ENCODE peak calls at places on chromosome 19, in seven cellular contexts. One of them, this sample, is unnamed.

GRCh38 chr19:51071006-51071405 is 6.1 kb upstream of the KLK13 start:
- DNase-seq in mucosa of descending colon: no peak
- DNase-seq in IMR-90: no peak
- DNase-seq in tibial artery: no peak
- DNase-seq in cardiac fibroblast: no peak
- DNase-seq in omental fat pad: no peak
- DNase-seq in body of pancreas: no peak
- DNase-seq in this sample: no peak

GRCh38 chr19:18415177-18415867 is 3.9 kb upstream of the SSBP4 start:
- DNase-seq in omental fat pad: no peak
- DNase-seq in cardiac fibroblast: peak; percentile 96
- DNase-seq in mucosa of descending colon: peak; percentile 60
- DNase-seq in tibial artery: peak; percentile 89
- DNase-seq in IMR-90: peak; percentile 66
- DNase-seq in body of pancreas: peak; percentile 62
- DNase-seq in this sample: no peak

GRCh38 chr19:4181053-4181508 is 1.3 kb downstream of the SIRT6 start:
- DNase-seq in cardiac fibroblast: no peak
- DNase-seq in mucosa of descending colon: peak; percentile 50
- DNase-seq in body of pancreas: no peak
- DNase-seq in omental fat pad: no peak
- DNase-seq in IMR-90: no peak
- DNase-seq in tibial artery: no peak
- DNase-seq in this sample: no peak

GRCh38 chr19:41926028-41926860 is 2.0 kb downstream of the ERFL start:
- DNase-seq in cardiac fibroblast: no peak
- DNase-seq in mucosa of descending colon: no peak
- DNase-seq in body of pancreas: no peak
- DNase-seq in omental fat pad: no peak
- DNase-seq in IMR-90: no peak
- DNase-seq in tibial artery: no peak
- DNase-seq in this sample: no peak

GRCh38 chr19:18781885-18782527 is 9.1 kb downstream of the COMP start:
- DNase-seq in cardiac fibroblast: no peak
- DNase-seq in IMR-90: no peak
- DNase-seq in mucosa of descending colon: no peak
- DNase-seq in tibial artery: no peak
- DNase-seq in body of pancreas: no peak
- DNase-seq in omental fat pad: no peak
- DNase-seq in this sample: no peak

GRCh38 chr19:55467236-55468053 is 2.9 kb upstream of the C19orf85 start:
- DNase-seq in tibial artery: peak; percentile 81
- DNase-seq in omental fat pad: peak; percentile 66
- DNase-seq in IMR-90: peak; percentile 65
- DNase-seq in mucosa of descending colon: peak; percentile 83
- DNase-seq in cardiac fibroblast: peak; percentile 89
- DNase-seq in body of pancreas: peak; percentile 59
- DNase-seq in this sample: peak; percentile 68

GRCh38 chr19:35327642-35328041 is 1.3 kb upstream of the CD22 start:
- DNase-seq in body of pancreas: no peak
- DNase-seq in IMR-90: no peak
- DNase-seq in tibial artery: no peak
- DNase-seq in omental fat pad: no peak
- DNase-seq in cardiac fibroblast: no peak
- DNase-seq in mucosa of descending colon: no peak
- DNase-seq in this sample: no peak

GRCh38 chr19:54431255-54431838 is 16.1 kb downstream of the TTYH1 start:
- DNase-seq in omental fat pad: no peak
- DNase-seq in IMR-90: peak; percentile 28
- DNase-seq in tibial artery: no peak
- DNase-seq in mucosa of descending colon: no peak
- DNase-seq in body of pancreas: peak; percentile 95
- DNase-seq in cardiac fibroblast: peak; percentile 57
- DNase-seq in this sample: no peak

GRCh38 chr19:56252699-56253422 is 19.7 kb upstream of the EDDM13 start:
- DNase-seq in cardiac fibroblast: peak; percentile 85
- DNase-seq in omental fat pad: peak; percentile 58
- DNase-seq in mucosa of descending colon: peak; percentile 91
- DNase-seq in body of pancreas: peak; percentile 84
- DNase-seq in IMR-90: peak; percentile 65
- DNase-seq in tibial artery: peak; percentile 72
- DNase-seq in this sample: peak; percentile 72

GRCh38 chr19:23800281-23800680 is 41.6 kb upstream of the ZNF681 start:
- DNase-seq in IMR-90: no peak
- DNase-seq in tibial artery: no peak
- DNase-seq in omental fat pad: no peak
- DNase-seq in body of pancreas: no peak
- DNase-seq in cardiac fibroblast: no peak
- DNase-seq in mucosa of descending colon: no peak
- DNase-seq in this sample: no peak

GRCh38 chr19:42528354-42529247 is at the start of gene CEACAM1:
- DNase-seq in omental fat pad: no peak
- DNase-seq in IMR-90: no peak
- DNase-seq in body of pancreas: peak; percentile 49
- DNase-seq in tibial artery: no peak
- DNase-seq in mucosa of descending colon: peak; percentile 84
- DNase-seq in cardiac fibroblast: peak; percentile 34
- DNase-seq in this sample: no peak

GRCh38 chr19:31535691-31536460 is 186.6 kb upstream of the TSHZ3 start:
- DNase-seq in body of pancreas: no peak
- DNase-seq in omental fat pad: no peak
- DNase-seq in tibial artery: no peak
- DNase-seq in mucosa of descending colon: no peak
- DNase-seq in IMR-90: no peak
- DNase-seq in cardiac fibroblast: no peak
- DNase-seq in this sample: no peak

GRCh38 chr19:888615-889385 is 4.2 kb downstream of the MED16 start:
- DNase-seq in cardiac fibroblast: no peak
- DNase-seq in mucosa of descending colon: no peak
- DNase-seq in omental fat pad: no peak
- DNase-seq in body of pancreas: no peak
- DNase-seq in IMR-90: no peak
- DNase-seq in tibial artery: no peak
- DNase-seq in this sample: no peak

GRCh38 chr19:15934332-15935078 is at the start of gene CYP4F11:
- DNase-seq in cardiac fibroblast: peak; percentile 5
- DNase-seq in omental fat pad: no peak
- DNase-seq in body of pancreas: peak; percentile 96
- DNase-seq in tibial artery: peak; percentile 89
- DNase-seq in IMR-90: no peak
- DNase-seq in mucosa of descending colon: peak; percentile 90
- DNase-seq in this sample: no peak

GRCh38 chr19:18756896-18757295 is 34.2 kb downstream of the COMP start:
- DNase-seq in body of pancreas: no peak
- DNase-seq in mucosa of descending colon: no peak
- DNase-seq in cardiac fibroblast: no peak
- DNase-seq in omental fat pad: no peak
- DNase-seq in tibial artery: no peak
- DNase-seq in IMR-90: no peak
- DNase-seq in this sample: no peak

GRCh38 chr19:9431475-9431874 is 3.9 kb downstream of the ZNF266 start:
- DNase-seq in cardiac fibroblast: peak; percentile 30
- DNase-seq in IMR-90: peak; percentile 29
- DNase-seq in tibial artery: no peak
- DNase-seq in mucosa of descending colon: peak; percentile 45
- DNase-seq in omental fat pad: no peak
- DNase-seq in body of pancreas: peak; percentile 1
- DNase-seq in this sample: peak; percentile 19

GRCh38 chr19:33767898-33768413 is 28.7 kb upstream of the KCTD15 start:
- DNase-seq in body of pancreas: no peak
- DNase-seq in omental fat pad: no peak
- DNase-seq in mucosa of descending colon: no peak
- DNase-seq in cardiac fibroblast: peak; percentile 24
- DNase-seq in tibial artery: no peak
- DNase-seq in IMR-90: peak; percentile 32
- DNase-seq in this sample: peak; percentile 84
- TF ChIP-seq CTCF in body of pancreas: no peak
- TF ChIP-seq CTCF in omental fat pad: no peak
- TF ChIP-seq CTCF in mucosa of descending colon: no peak
- TF ChIP-seq CTCF in cardiac fibroblast: peak; percentile 21
- TF ChIP-seq CTCF in tibial artery: no peak
- TF ChIP-seq CTCF in IMR-90: peak; percentile 26
- TF ChIP-seq CTCF in this sample: peak; percentile 63

GRCh38 chr19:2221250-2221831 is 14.8 kb downstream of the PLEKHJ1 start:
- DNase-seq in tibial artery: no peak
- DNase-seq in omental fat pad: no peak
- DNase-seq in body of pancreas: no peak
- DNase-seq in mucosa of descending colon: no peak
- DNase-seq in IMR-90: peak; percentile 35
- DNase-seq in cardiac fibroblast: peak; percentile 34
- DNase-seq in this sample: no peak

GRCh38 chr19:2219726-2220125 is 16.4 kb downstream of the PLEKHJ1 start:
- DNase-seq in omental fat pad: no peak
- DNase-seq in mucosa of descending colon: no peak
- DNase-seq in IMR-90: no peak
- DNase-seq in tibial artery: no peak
- DNase-seq in body of pancreas: no peak
- DNase-seq in cardiac fibroblast: no peak
- DNase-seq in this sample: no peak

GRCh38 chr19:2223391-2223790 is 12.7 kb downstream of the PLEKHJ1 start:
- DNase-seq in cardiac fibroblast: no peak
- DNase-seq in IMR-90: no peak
- DNase-seq in mucosa of descending colon: no peak
- DNase-seq in tibial artery: no peak
- DNase-seq in omental fat pad: no peak
- DNase-seq in body of pancreas: no peak
- DNase-seq in this sample: no peak

GRCh38 chr19:2223959-2224358 is 12.2 kb downstream of the PLEKHJ1 start:
- DNase-seq in cardiac fibroblast: no peak
- DNase-seq in omental fat pad: no peak
- DNase-seq in mucosa of descending colon: no peak
- DNase-seq in IMR-90: no peak
- DNase-seq in tibial artery: no peak
- DNase-seq in body of pancreas: no peak
- DNase-seq in this sample: no peak

GRCh38 chr19:2221918-2222317 is 14.2 kb downstream of the PLEKHJ1 start:
- DNase-seq in mucosa of descending colon: no peak
- DNase-seq in tibial artery: no peak
- DNase-seq in cardiac fibroblast: no peak
- DNase-seq in body of pancreas: no peak
- DNase-seq in omental fat pad: no peak
- DNase-seq in IMR-90: no peak
- DNase-seq in this sample: no peak
- TF ChIP-seq CTCF in mucosa of descending colon: no peak
- TF ChIP-seq CTCF in tibial artery: peak; percentile 16
- TF ChIP-seq CTCF in cardiac fibroblast: peak; percentile 9
- TF ChIP-seq CTCF in body of pancreas: no peak
- TF ChIP-seq CTCF in omental fat pad: no peak
- TF ChIP-seq CTCF in IMR-90: peak; percentile 28
- TF ChIP-seq CTCF in this sample: peak; percentile 21

GRCh38 chr19:2974342-2974932 is 2.9 kb upstream of the TLE6 start:
- DNase-seq in body of pancreas: peak; percentile 47
- DNase-seq in tibial artery: peak; percentile 80
- DNase-seq in cardiac fibroblast: peak; percentile 81
- DNase-seq in omental fat pad: no peak
- DNase-seq in mucosa of descending colon: no peak
- DNase-seq in IMR-90: no peak
- DNase-seq in this sample: no peak

GRCh38 chr19:2976609-2977000 is 759 bp upstream of the TLE6 start:
- DNase-seq in IMR-90: no peak
- DNase-seq in tibial artery: no peak
- DNase-seq in cardiac fibroblast: no peak
- DNase-seq in body of pancreas: no peak
- DNase-seq in omental fat pad: no peak
- DNase-seq in mucosa of descending colon: no peak
- DNase-seq in this sample: no peak

GRCh38 chr19:2978467-2978767 is 1.1 kb downstream of the TLE6 start:
- DNase-seq in body of pancreas: no peak
- DNase-seq in omental fat pad: no peak
- DNase-seq in mucosa of descending colon: no peak
- DNase-seq in cardiac fibroblast: peak; percentile 15
- DNase-seq in IMR-90: no peak
- DNase-seq in tibial artery: no peak
- DNase-seq in this sample: no peak

GRCh38 chr19:2977001-2977685 is at the start of gene TLE6:
- DNase-seq in IMR-90: peak; percentile 84
- DNase-seq in tibial artery: peak; percentile 96
- DNase-seq in mucosa of descending colon: peak; percentile 98
- DNase-seq in omental fat pad: peak; percentile 83
- DNase-seq in body of pancreas: peak; percentile 99
- DNase-seq in cardiac fibroblast: peak; percentile 97
- DNase-seq in this sample: peak; percentile 99

DNA sequence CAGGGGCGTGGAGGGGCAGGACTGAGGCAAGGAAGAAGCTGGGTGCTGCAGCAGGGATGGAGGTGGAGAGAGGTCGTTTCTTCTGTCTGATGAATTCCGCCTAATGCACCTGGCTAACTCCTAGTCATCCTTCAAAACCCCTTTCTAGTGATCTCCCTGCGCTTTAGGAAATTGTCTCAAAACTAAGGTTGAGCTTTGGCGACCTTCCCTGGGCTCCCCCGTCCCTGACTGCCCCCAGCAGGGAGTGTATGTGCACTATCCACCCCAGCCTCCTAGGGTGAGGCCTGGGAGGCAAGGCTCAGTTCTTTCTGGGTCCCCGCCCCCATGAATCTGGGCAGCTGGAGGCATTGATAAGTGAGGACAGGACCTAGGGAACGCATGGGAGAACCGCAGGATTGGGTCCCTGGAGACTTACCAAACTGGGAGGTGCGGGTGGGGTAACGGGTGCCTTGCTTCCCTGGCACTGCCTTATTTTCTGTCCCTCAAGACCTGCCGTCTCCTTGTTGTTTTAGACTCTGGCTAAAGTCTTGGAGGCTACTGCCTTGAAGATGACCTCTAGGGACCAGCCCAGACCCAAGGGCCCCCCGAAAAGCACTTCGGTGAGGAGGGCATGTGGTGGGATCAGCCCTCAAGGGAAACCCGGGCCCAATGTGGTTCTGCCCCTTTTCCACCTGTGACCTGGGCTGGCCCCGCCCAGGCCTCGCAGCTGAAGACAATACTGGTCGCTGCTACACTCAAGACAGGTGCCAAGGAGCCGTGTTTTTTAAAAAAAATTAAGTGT is 512 bp downstream of the TLE6 start:
- DNase-seq in mucosa of descending colon: peak; percentile 54
- DNase-seq in cardiac fibroblast: peak; percentile 16
- DNase-seq in tibial artery: no peak
- DNase-seq in IMR-90: no peak
- DNase-seq in body of pancreas: peak; percentile 77
- DNase-seq in omental fat pad: no peak
- DNase-seq in this sample: no peak
- TF ChIP-seq CTCF in mucosa of descending colon: no peak
- TF ChIP-seq CTCF in cardiac fibroblast: no peak
- TF ChIP-seq CTCF in tibial artery: no peak
- TF ChIP-seq CTCF in IMR-90: no peak
- TF ChIP-seq CTCF in body of pancreas: no peak
- TF ChIP-seq CTCF in omental fat pad: no peak
- TF ChIP-seq CTCF in this sample: no peak

DNA sequence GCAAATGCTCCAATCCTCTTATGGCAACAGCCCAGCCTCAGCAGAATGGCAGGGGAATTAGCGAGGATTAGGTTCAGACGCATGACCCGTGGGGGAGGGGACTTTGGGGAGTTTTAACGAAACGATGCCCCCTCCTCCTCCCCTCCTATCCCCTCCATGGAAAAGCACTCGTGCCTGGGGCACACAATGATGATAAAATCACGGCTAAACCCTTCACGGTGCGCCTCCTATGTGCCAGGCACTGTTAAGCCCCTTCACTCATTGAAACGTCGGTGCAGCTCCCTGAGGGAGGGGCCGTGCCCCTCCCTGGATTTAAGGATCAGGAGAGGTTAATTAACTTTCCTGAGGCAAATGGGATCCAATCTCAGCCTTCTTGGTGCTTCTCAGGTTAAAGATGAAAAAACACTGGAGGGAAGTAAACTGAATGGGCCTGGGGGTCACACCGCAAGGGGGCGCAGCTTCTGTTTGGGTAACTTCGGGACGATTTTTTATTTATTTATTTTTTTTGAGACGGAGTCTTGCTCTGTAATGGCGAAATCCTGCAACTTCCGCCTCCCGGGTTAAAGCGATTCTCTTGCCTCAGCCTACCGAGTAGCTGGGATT is 10.1 kb upstream of the TPRX2 start:
- DNase-seq in cardiac fibroblast: peak; percentile 15
- DNase-seq in omental fat pad: no peak
- DNase-seq in tibial artery: no peak
- DNase-seq in mucosa of descending colon: no peak
- DNase-seq in body of pancreas: peak; percentile 29
- DNase-seq in IMR-90: no peak
- DNase-seq in this sample: no peak
- TF ChIP-seq CTCF in cardiac fibroblast: peak; percentile 49
- TF ChIP-seq CTCF in omental fat pad: no peak
- TF ChIP-seq CTCF in tibial artery: no peak
- TF ChIP-seq CTCF in mucosa of descending colon: no peak
- TF ChIP-seq CTCF in body of pancreas: peak; percentile 28
- TF ChIP-seq CTCF in IMR-90: peak; percentile 23
- TF ChIP-seq CTCF in this sample: peak; percentile 69